ENCODE peak calls at places on chromosomes 16 and 17, in four cellular contexts. One of them, this sample, is unnamed.

GRCh38 chr17:39745335-39746144 is 7.8 kb downstream of the GRB7 start:
- DNase-seq in pancreas: no peak
- DNase-seq in kidney: peak
- DNase-seq in lower lobe of right lung: peak
- DNase-seq in this sample: no peak

GRCh38 chr16:81548901-81549546 is 104.4 kb downstream of the CMIP start:
- DNase-seq in lower lobe of right lung: peak
- DNase-seq in kidney: no peak
- DNase-seq in pancreas: peak
- DNase-seq in this sample: peak

GRCh38 chr17:54021418-54021817 is 198.7 kb downstream of the KIF2B start:
- DNase-seq in pancreas: no peak
- DNase-seq in lower lobe of right lung: no peak
- DNase-seq in kidney: no peak
- DNase-seq in this sample: no peak

GRCh38 chr17:31481783-31482081 is 90.3 kb downstream of the RAB11FIP4 start:
- DNase-seq in pancreas: no peak
- DNase-seq in lower lobe of right lung: no peak
- DNase-seq in kidney: no peak
- DNase-seq in this sample: no peak

GRCh38 chr16:84603115-84603816 is 14.6 kb downstream of the COTL1 start:
- DNase-seq in lower lobe of right lung: peak
- DNase-seq in kidney: peak
- DNase-seq in pancreas: peak
- DNase-seq in this sample: peak

GRCh38 chr17:41009936-41010335 is 1.0 kb upstream of the KRTAP3-1 start:
- DNase-seq in lower lobe of right lung: no peak
- DNase-seq in pancreas: no peak
- DNase-seq in kidney: no peak
- DNase-seq in this sample: no peak

GRCh38 chr17:1647802-1648581 is 1.7 kb downstream of the RILP start:
- DNase-seq in pancreas: no peak
- DNase-seq in kidney: peak
- DNase-seq in lower lobe of right lung: peak
- DNase-seq in this sample: no peak

GRCh38 chr17:61583242-61583641 is 7.8 kb downstream of the NACA2 start:
- DNase-seq in pancreas: no peak
- DNase-seq in lower lobe of right lung: no peak
- DNase-seq in kidney: no peak
- DNase-seq in this sample: no peak

GRCh38 chr16:80105160-80105559 is 435.6 kb upstream of the DYNLRB2 start:
- DNase-seq in kidney: no peak
- DNase-seq in lower lobe of right lung: no peak
- DNase-seq in pancreas: no peak
- DNase-seq in this sample: no peak

GRCh38 chr17:44079877-44080821 is 9.6 kb downstream of the G6PC3 start:
- DNase-seq in pancreas: no peak
- DNase-seq in kidney: peak
- DNase-seq in lower lobe of right lung: peak
- DNase-seq in this sample: no peak

GRCh38 chr16:79599837-79600635 is 501 bp downstream of the MAF start:
- DNase-seq in pancreas: peak
- DNase-seq in lower lobe of right lung: peak
- DNase-seq in kidney: peak
- DNase-seq in this sample: peak

GRCh38 chr17:43615330-43615729 is 46.4 kb downstream of the MEOX1 start:
- DNase-seq in pancreas: no peak
- DNase-seq in kidney: no peak
- DNase-seq in lower lobe of right lung: no peak
- DNase-seq in this sample: no peak

GRCh38 chr16:28139530-28139929 is 72.2 kb downstream of the XPO6 start:
- DNase-seq in pancreas: no peak
- DNase-seq in lower lobe of right lung: no peak
- DNase-seq in kidney: no peak
- DNase-seq in this sample: no peak

GRCh38 chr17:74444406-74444805 is 12.5 kb downstream of the GPRC5C start:
- DNase-seq in pancreas: peak
- DNase-seq in lower lobe of right lung: no peak
- DNase-seq in kidney: peak
- DNase-seq in this sample: no peak

GRCh38 chr16:9647981-9648701 is 534.1 kb downstream of the GRIN2A start:
- DNase-seq in lower lobe of right lung: no peak
- DNase-seq in kidney: no peak
- DNase-seq in pancreas: peak
- DNase-seq in this sample: peak

GRCh38 chr16:25563700-25564099 is 128.1 kb upstream of the HS3ST4 start:
- DNase-seq in lower lobe of right lung: no peak
- DNase-seq in kidney: no peak
- DNase-seq in pancreas: no peak
- DNase-seq in this sample: no peak

GRCh38 chr17:48048321-48049140 is at the start of gene NFE2L1:
- DNase-seq in lower lobe of right lung: peak
- DNase-seq in kidney: peak
- DNase-seq in pancreas: peak
- DNase-seq in this sample: peak

GRCh38 chr17:56982312-56982711 is 4.4 kb downstream of the SCPEP1 start:
- DNase-seq in kidney: no peak
- DNase-seq in pancreas: no peak
- DNase-seq in lower lobe of right lung: no peak
- DNase-seq in this sample: no peak

GRCh38 chr16:1612320-1613111 is at the start of gene CRAMP1:
- DNase-seq in pancreas: no peak
- DNase-seq in kidney: no peak
- DNase-seq in lower lobe of right lung: no peak
- DNase-seq in this sample: peak

GRCh38 chr17:8791910-8792270 is 7.3 kb downstream of the MFSD6L start:
- DNase-seq in pancreas: no peak
- DNase-seq in lower lobe of right lung: no peak
- DNase-seq in kidney: no peak
- DNase-seq in this sample: no peak

GRCh38 chr16:11583889-11584565 is 2.7 kb downstream of the LITAF start:
- DNase-seq in lower lobe of right lung: peak
- DNase-seq in kidney: no peak
- DNase-seq in pancreas: peak
- DNase-seq in this sample: peak

GRCh38 chr17:39304188-39304587 is 78.4 kb upstream of the STAC2 start:
- DNase-seq in lower lobe of right lung: no peak
- DNase-seq in pancreas: no peak
- DNase-seq in kidney: no peak
- DNase-seq in this sample: no peak

GRCh38 chr16:65125322-65125721 is 3.5 kb upstream of the CDH11 start:
- DNase-seq in kidney: no peak
- DNase-seq in pancreas: no peak
- DNase-seq in lower lobe of right lung: no peak
- DNase-seq in this sample: no peak

GRCh38 chr16:62805221-62805857 is 769.1 kb upstream of the CDH8 start:
- DNase-seq in pancreas: no peak
- DNase-seq in lower lobe of right lung: no peak
- DNase-seq in kidney: no peak
- DNase-seq in this sample: no peak

GRCh38 chr17:77163521-77164280 is 22.9 kb downstream of the SEC14L1 start:
- DNase-seq in kidney: no peak
- DNase-seq in lower lobe of right lung: no peak
- DNase-seq in pancreas: no peak
- DNase-seq in this sample: no peak

GRCh38 chr16:75109732-75110243 is 6.8 kb downstream of the LDHD start:
- DNase-seq in kidney: peak
- DNase-seq in pancreas: peak
- DNase-seq in lower lobe of right lung: no peak
- DNase-seq in this sample: peak

GRCh38 chr17:36992701-36993100 is 43.9 kb downstream of the AATF start:
- DNase-seq in kidney: no peak
- DNase-seq in pancreas: no peak
- DNase-seq in lower lobe of right lung: no peak
- DNase-seq in this sample: no peak

GRCh38 chr17:42110301-42111264 is 1.9 kb downstream of the DHX58 start:
- DNase-seq in kidney: no peak
- DNase-seq in pancreas: no peak
- DNase-seq in lower lobe of right lung: no peak
- DNase-seq in this sample: no peak

GRCh38 chr16:22624038-22624656 is 113.5 kb downstream of the NPIPB5 start:
- DNase-seq in pancreas: no peak
- DNase-seq in lower lobe of right lung: no peak
- DNase-seq in kidney: peak
- DNase-seq in this sample: no peak

GRCh38 chr16:22623351-22623781 is 112.7 kb downstream of the NPIPB5 start:
- DNase-seq in pancreas: no peak
- DNase-seq in lower lobe of right lung: no peak
- DNase-seq in kidney: no peak
- DNase-seq in this sample: no peak

GRCh38 chr16:22618842-22619241 is 108.2 kb downstream of the NPIPB5 start:
- DNase-seq in kidney: no peak
- DNase-seq in lower lobe of right lung: no peak
- DNase-seq in pancreas: no peak
- DNase-seq in this sample: no peak

GRCh38 chr16:22622703-22623102 is 112.0 kb downstream of the NPIPB5 start:
- DNase-seq in pancreas: no peak
- DNase-seq in lower lobe of right lung: no peak
- DNase-seq in kidney: no peak
- DNase-seq in this sample: no peak

DNA sequence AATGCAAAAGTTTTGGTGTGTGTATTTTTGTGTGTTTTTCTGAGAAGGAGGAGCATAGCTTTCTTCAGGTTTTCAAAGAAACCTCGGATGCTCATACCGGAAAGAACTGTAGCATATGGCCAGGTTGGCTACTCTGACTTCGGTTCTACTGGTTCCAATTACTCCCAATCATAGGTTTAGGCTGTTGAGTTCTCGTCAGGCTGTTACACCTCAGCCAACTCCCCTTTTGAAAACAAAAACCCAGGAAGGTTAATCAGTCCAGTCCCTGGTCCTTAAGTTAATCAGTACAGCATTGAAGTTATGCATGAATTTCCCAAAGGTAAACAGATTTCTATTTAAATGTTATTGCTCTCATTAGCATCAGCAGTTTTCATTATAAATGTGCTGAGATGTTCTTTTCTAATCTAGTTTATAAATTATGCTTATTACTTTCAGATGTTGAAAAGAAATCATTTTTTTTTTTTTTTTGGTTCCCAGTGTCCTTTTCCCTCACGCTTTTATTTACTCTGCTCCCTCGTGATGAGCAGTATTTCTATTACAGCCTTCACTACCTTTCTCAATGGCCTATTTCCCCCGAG is 111.0 kb downstream of the NPIPB5 start:
- DNase-seq in kidney: no peak
- DNase-seq in lower lobe of right lung: no peak
- DNase-seq in pancreas: no peak
- DNase-seq in this sample: no peak
- TF ChIP-seq CTCF in kidney: no peak
- TF ChIP-seq CTCF in lower lobe of right lung: no peak
- TF ChIP-seq CTCF in pancreas: no peak
- TF ChIP-seq CTCF in this sample: no peak

DNA sequence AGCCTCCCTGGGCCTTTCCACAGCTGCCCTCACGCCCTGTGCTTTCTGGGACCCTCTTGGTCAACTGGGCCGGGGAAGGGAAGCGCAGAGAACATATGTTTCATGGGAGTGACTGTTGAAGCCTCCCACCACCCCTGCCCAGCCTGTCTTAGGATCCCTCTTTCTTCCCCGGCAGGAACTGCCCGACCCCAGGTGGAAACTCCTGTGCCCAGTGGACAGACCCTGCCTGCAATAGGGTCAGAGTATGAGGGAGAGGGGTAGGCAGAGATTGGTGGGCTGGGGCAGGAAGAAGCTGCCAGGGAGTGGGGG is 10.5 kb downstream of the HEXIM2 start:
- DNase-seq in pancreas: no peak
- DNase-seq in kidney: no peak
- DNase-seq in lower lobe of right lung: no peak
- DNase-seq in this sample: no peak
- TF ChIP-seq CTCF in pancreas: no peak
- TF ChIP-seq CTCF in kidney: no peak
- TF ChIP-seq CTCF in lower lobe of right lung: no peak
- TF ChIP-seq CTCF in this sample: no peak

GRCh38 chr16:57859331-57859730 is 57.0 kb upstream of the KIFC3 start:
- DNase-seq in kidney: no peak
- DNase-seq in pancreas: no peak
- DNase-seq in lower lobe of right lung: no peak
- DNase-seq in this sample: no peak

GRCh38 chr16:57852189-57852588 is 49.9 kb upstream of the KIFC3 start:
- DNase-seq in lower lobe of right lung: no peak
- DNase-seq in pancreas: no peak
- DNase-seq in kidney: no peak
- DNase-seq in this sample: no peak

GRCh38 chr16:57858635-57859034 is 56.3 kb upstream of the KIFC3 start:
- DNase-seq in lower lobe of right lung: no peak
- DNase-seq in pancreas: no peak
- DNase-seq in kidney: no peak
- DNase-seq in this sample: no peak

GRCh38 chr16:57855188-57855587 is 52.9 kb upstream of the KIFC3 start:
- DNase-seq in pancreas: no peak
- DNase-seq in kidney: no peak
- DNase-seq in lower lobe of right lung: no peak
- DNase-seq in this sample: no peak
- TF ChIP-seq CTCF in pancreas: no peak
- TF ChIP-seq CTCF in kidney: no peak
- TF ChIP-seq CTCF in lower lobe of right lung: no peak
- TF ChIP-seq CTCF in this sample: no peak

DNA sequence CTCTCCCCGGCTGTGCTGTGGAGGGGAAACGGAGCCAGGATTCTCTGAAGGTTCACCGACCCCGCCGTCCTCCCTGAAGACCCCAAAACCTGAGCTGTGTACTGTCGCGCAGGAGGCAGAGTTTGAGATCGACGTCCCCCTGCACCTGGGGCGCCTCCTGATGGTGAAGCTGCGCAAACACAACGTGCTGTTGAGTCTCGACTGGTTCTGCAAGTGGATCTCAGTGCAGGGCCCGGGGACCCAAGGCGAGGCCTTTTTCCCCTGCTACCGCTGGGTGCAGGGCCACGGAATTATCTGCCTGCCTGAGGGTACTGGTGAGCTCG is 62.6 kb upstream of the TEKT1 start:
- DNase-seq in pancreas: no peak
- DNase-seq in lower lobe of right lung: no peak
- DNase-seq in kidney: no peak
- DNase-seq in this sample: no peak
- TF ChIP-seq CTCF in pancreas: no peak
- TF ChIP-seq CTCF in lower lobe of right lung: peak
- TF ChIP-seq CTCF in kidney: peak
- TF ChIP-seq CTCF in this sample: no peak